ENCODE peak calls at places on chromosomes 3 and 15, in seven cellular contexts. K is trophoblast cell, H is keratinocyte, M is astrocyte, A is MM.1S, G is PC-3, E is HCT116. Q is an unnamed sample.

GRCh38 chr15:93035953-93036810 is 52.8 kb downstream of the RGMA start:
- DNase-seq in K (peak), M (no peak), E (peak), H (no peak), G (peak), A (peak), Q (no peak)

GRCh38 chr3:64889991-64890390 is 202.2 kb upstream of the ADAMTS9 start:
- DNase-seq in A (no peak), G (no peak), E (no peak), H (no peak), K (no peak), M (no peak), Q (no peak)

GRCh38 chr3:106809633-106810460 is 567.4 kb upstream of the CCDC54 start:
- DNase-seq in M (no peak), H (no peak), A (peak), E (no peak), G (no peak), K (no peak), Q (no peak)

GRCh38 chr3:112013784-112014143 is 15.0 kb downstream of the TAGLN3 start:
- DNase-seq in E (no peak), G (no peak), K (no peak), A (no peak), H (no peak), M (no peak), Q (no peak)

GRCh38 chr3:128492353-128493220 is at the start of gene GATA2:
- DNase-seq in K (peak), M (no peak), G (peak), E (no peak), H (no peak), A (no peak), Q (no peak)

GRCh38 chr3:49552087-49552486 is 2.2 kb upstream of the BSN start:
- DNase-seq in K (no peak), A (no peak), H (no peak), G (no peak), E (no peak), M (no peak), Q (no peak)

GRCh38 chr15:27219636-27220035 is 248.7 kb downstream of the GABRG3 start:
- DNase-seq in H (no peak), K (no peak), A (no peak), G (no peak), M (no peak), E (no peak), Q (no peak)

GRCh38 chr15:74777769-74778598 is 3.9 kb upstream of the CSK start:
- DNase-seq in A (no peak), G (no peak), E (no peak), H (no peak), M (no peak), K (no peak), Q (peak)

GRCh38 chr3:193729088-193729465 is 136.1 kb downstream of the OPA1 start:
- DNase-seq in M (no peak), H (no peak), G (no peak), E (no peak), A (no peak), K (no peak), Q (no peak)

GRCh38 chr3:142888484-142889262 is at the start of gene PCOLCE2:
- DNase-seq in K (peak), A (peak), G (peak), H (no peak), M (peak), E (peak), Q (no peak)

DNA sequence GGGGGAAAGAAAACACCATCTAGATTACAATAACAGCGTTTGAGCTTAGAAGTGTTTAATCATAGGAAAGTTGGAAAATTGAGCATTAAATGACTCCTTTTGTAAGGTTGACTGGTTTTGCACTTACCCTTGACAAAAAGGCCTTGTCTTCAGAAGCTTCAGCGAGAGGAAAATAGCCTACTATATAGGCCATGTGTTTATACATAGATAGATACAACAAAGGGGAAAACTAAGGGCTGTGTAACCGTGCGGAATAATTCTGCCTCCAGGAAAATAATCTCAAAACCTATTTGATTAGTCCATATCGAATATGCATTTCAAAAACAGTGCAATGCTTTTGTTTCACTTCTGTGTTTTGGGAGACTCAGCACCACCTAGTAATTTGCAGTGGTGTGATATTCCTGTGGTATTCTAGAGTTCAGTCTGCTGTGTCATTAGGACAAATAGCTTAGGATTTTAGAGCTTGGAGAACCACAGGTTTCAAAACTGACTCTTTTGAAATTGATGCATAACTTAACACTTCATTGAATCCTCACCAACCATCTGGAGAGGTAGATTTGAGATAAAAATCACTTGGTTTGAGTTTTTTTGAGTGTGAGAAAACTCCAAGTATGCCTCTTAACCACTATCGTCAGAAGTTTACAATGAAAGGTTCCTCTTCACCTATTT is 1.8 kb downstream of the ARHGAP31 start:
- DNase-seq in E (no peak), G (no peak), M (peak), H (no peak), K (peak), A (no peak), Q (no peak)
- H3K9ac ChIP-seq in E (no peak), G (peak), M (peak), H (no peak), K (no peak), A (peak), Q (no peak)

GRCh38 chr3:105788548-105789036 is 80.2 kb downstream of the CBLB start:
- DNase-seq in K (no peak), M (peak), E (no peak), H (no peak), G (no peak), A (no peak), Q (no peak)
- H3K27ac ChIP-seq in K (no peak), M (no peak), E (no peak), H (no peak), G (no peak), A (no peak), Q (no peak)

GRCh38 chr15:99731336-99732267 is 1.6 kb downstream of the LYSMD4 start:
- DNase-seq in G (no peak), E (no peak), H (no peak), M (no peak), K (peak), A (no peak), Q (no peak)
- H3K4me3 ChIP-seq in G (peak), E (no peak), H (peak), M (peak), K (no peak), A (no peak), Q (peak)

DNA sequence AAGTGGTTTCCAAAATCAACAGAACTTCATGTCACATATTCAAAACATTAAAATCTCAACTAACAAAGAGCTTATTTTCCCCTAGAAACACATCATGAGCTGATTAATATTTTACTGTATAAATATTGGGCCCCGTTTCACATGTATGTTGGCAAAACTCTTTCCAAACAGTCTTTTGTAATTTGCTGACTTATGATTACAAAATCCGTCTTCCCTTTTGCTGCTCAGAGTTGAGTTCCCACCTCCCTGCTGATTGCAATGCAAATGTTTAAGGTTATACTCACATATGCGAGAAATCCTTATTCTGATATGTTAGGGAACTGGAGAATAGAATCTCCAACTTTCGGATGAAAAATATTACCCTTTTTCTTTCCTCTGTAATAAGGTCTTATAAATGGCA is 380.3 kb downstream of the DIPK2A start:
- DNase-seq in M (no peak), H (no peak), E (no peak), K (no peak), G (no peak), A (no peak), Q (no peak)
- H3K9ac ChIP-seq in M (no peak), H (no peak), E (no peak), K (no peak), G (no peak), A (no peak), Q (no peak)

GRCh38 chr3:29903600-29903999 is 622.7 kb downstream of the RBMS3 start:
- DNase-seq in H (no peak), A (no peak), K (no peak), G (no peak), E (no peak), M (no peak), Q (no peak)

GRCh38 chr3:29899011-29899410 is 618.1 kb downstream of the RBMS3 start:
- DNase-seq in K (no peak), H (no peak), E (no peak), A (no peak), G (no peak), M (no peak), Q (no peak)

GRCh38 chr3:29906906-29907305 is 626.0 kb downstream of the RBMS3 start:
- DNase-seq in A (no peak), H (no peak), G (no peak), M (no peak), E (no peak), K (peak), Q (no peak)

GRCh38 chr3:29898609-29899008 is 617.7 kb downstream of the RBMS3 start:
- DNase-seq in H (no peak), A (no peak), K (no peak), E (no peak), G (no peak), M (no peak), Q (no peak)

GRCh38 chr3:29901097-29901496 is 620.2 kb downstream of the RBMS3 start:
- DNase-seq in H (no peak), K (no peak), G (no peak), A (no peak), E (no peak), M (peak), Q (no peak)
- H3K27ac ChIP-seq in H (no peak), K (no peak), G (no peak), A (no peak), E (no peak), M (no peak), Q (no peak)

Q was measured in colonic mucosa.